ENCODE peak calls at places on chromosome 13, in four cellular contexts. T is heart right ventricle, Z is lower lobe of right lung, C is sigmoid colon. B is an unnamed sample.

GRCh38 chr13:101514695-101515275 is 62.3 kb downstream of the ITGBL1 start:
- DNase-seq in T (peak; percentile 23), Z (no peak), C (no peak), B (peak; percentile 35)

GRCh38 chr13:48494874-48495273 is 38.0 kb downstream of the RCBTB2 start:
- DNase-seq in T (no peak), Z (no peak), C (no peak), B (no peak)

GRCh38 chr13:43805071-43805468 is 18.3 kb upstream of the ENOX1 start:
- DNase-seq in T (no peak), Z (no peak), C (no peak), B (peak; percentile 89)

GRCh38 chr13:113226873-113227272 is 17.5 kb downstream of the CUL4A start:
- DNase-seq in T (no peak), Z (no peak), C (no peak), B (no peak)

GRCh38 chr13:39777527-39778061 is 122.1 kb downstream of the COG6 start:
- DNase-seq in T (no peak), Z (no peak), C (no peak), B (peak; percentile 95)

GRCh38 chr13:91132786-91133185 is 214.7 kb upstream of the MIR17HG start:
- DNase-seq in T (peak; percentile 23), Z (no peak), C (no peak), B (peak; percentile 34)

GRCh38 chr13:39446865-39447264 is 156.1 kb downstream of the LHFPL6 start:
- DNase-seq in T (no peak), Z (no peak), C (no peak), B (no peak)

GRCh38 chr13:97359181-97360057 is 74.5 kb upstream of the RAP2A start:
- DNase-seq in T (peak; percentile 62), Z (no peak), C (peak; percentile 84), B (peak; percentile 47)

GRCh38 chr13:112968380-112968909 is 569 bp upstream of the MCF2L start:
- DNase-seq in T (no peak), Z (peak; percentile 76), C (peak; percentile 64), B (no peak)

GRCh38 chr13:33279414-33279813 is 6.1 kb downstream of the STARD13 start:
- DNase-seq in T (no peak), Z (no peak), C (no peak), B (no peak)

GRCh38 chr13:34085199-34085598 is 267.2 kb downstream of the RFC3 start:
- DNase-seq in T (no peak), Z (no peak), C (no peak), B (no peak)

GRCh38 chr13:113855931-113856715 is 7.8 kb downstream of the GAS6 start:
- DNase-seq in T (peak; percentile 2), Z (peak; percentile 41), C (no peak), B (no peak)

GRCh38 chr13:83232626-83233025 is 649.6 kb downstream of the SLITRK1 start:
- DNase-seq in T (no peak), Z (no peak), C (no peak), B (no peak)

GRCh38 chr13:57813641-57814040 is 182.1 kb downstream of the PCDH17 start:
- DNase-seq in T (no peak), Z (no peak), C (no peak), B (peak; percentile 31)

GRCh38 chr13:46748300-46748699 is 48.7 kb downstream of the ESD start:
- DNase-seq in T (no peak), Z (no peak), C (no peak), B (no peak)

GRCh38 chr13:84821261-84821660 is 939.0 kb upstream of the SLITRK1 start:
- DNase-seq in T (no peak), Z (no peak), C (no peak), B (peak; percentile 22)

GRCh38 chr13:27526516-27526915 is 76.2 kb upstream of the MTIF3 start:
- DNase-seq in T (no peak), Z (no peak), C (no peak), B (no peak)

GRCh38 chr13:100130930-100131511 is 42.1 kb downstream of the PCCA start:
- DNase-seq in T (no peak), Z (no peak), C (no peak), B (no peak)

GRCh38 chr13:45728759-45729158 is 26.6 kb downstream of the CBY2 start:
- DNase-seq in T (no peak), Z (no peak), C (no peak), B (no peak)

GRCh38 chr13:73223372-73223781 is 164.6 kb downstream of the KLF5 start:
- DNase-seq in T (no peak), Z (no peak), C (no peak), B (no peak)

GRCh38 chr13:48761256-48761655 is 107.5 kb downstream of the CYSLTR2 start:
- DNase-seq in T (no peak), Z (no peak), C (no peak), B (no peak)

GRCh38 chr13:45807520-45808099 is 43.9 kb downstream of the SIAH3 start:
- DNase-seq in T (peak; percentile 29), Z (no peak), C (no peak), B (peak; percentile 24)

GRCh38 chr13:36774895-36775294 is 44.1 kb upstream of the RFXAP start:
- DNase-seq in T (no peak), Z (no peak), C (no peak), B (no peak)

GRCh38 chr13:30796833-30797601 is 61.7 kb downstream of the ALOX5AP start:
- DNase-seq in T (no peak), Z (no peak), C (peak; percentile 62), B (peak; percentile 78)

GRCh38 chr13:28754698-28755545 is 36.2 kb upstream of the SLC46A3 start:
- DNase-seq in T (peak; percentile 71), Z (no peak), C (no peak), B (no peak)

GRCh38 chr13:100710176-100710575 is 35.6 kb upstream of the TMTC4 start:
- DNase-seq in T (no peak), Z (no peak), C (no peak), B (peak; percentile 12)

GRCh38 chr13:111328803-111329410 is 8.5 kb downstream of the TEX29 start:
- DNase-seq in T (no peak), Z (no peak), C (no peak), B (no peak)

DNA sequence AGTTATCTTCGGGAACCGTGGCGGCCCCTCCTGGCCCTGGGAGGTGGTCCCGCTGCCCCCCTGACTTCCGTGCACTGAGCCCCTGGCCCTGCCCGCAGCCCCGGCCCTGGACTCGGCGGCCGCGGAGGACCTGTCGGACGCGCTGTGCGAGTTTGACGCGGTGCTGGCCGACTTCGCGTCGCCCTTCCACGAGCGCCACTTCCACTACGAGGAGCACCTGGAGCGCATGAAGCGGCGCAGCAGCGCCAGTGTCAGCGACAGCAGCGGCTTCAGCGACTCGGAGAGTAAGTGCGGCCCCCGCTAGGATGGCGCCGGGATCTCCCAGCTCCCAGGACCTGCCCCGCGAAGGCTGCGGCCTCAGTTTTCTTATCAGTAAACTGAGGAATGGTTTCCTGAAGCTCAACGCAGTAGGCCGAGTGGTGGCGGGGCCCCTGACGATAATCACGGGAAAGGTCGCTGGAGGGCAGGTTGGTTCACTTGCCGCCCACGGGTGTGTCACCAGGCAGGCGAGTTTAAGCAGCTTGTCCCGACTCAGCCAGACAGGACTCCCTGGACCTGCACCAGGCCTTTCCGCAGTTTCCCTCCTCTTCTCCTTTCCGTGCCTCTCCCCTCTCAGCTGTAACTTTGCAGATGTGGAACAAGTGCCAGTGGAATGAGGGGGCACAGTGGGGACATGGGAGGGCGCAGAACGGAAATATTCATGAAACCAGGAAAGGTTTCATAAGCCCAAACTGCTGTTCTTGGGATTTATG is 1.0 kb downstream of the RGCC start:
- DNase-seq in T (no peak), Z (peak; percentile 75), C (peak; percentile 67), B (peak; percentile 14)
- TF ChIP-seq CTCF in T (no peak), Z (no peak), C (no peak), B (no peak)

DNA sequence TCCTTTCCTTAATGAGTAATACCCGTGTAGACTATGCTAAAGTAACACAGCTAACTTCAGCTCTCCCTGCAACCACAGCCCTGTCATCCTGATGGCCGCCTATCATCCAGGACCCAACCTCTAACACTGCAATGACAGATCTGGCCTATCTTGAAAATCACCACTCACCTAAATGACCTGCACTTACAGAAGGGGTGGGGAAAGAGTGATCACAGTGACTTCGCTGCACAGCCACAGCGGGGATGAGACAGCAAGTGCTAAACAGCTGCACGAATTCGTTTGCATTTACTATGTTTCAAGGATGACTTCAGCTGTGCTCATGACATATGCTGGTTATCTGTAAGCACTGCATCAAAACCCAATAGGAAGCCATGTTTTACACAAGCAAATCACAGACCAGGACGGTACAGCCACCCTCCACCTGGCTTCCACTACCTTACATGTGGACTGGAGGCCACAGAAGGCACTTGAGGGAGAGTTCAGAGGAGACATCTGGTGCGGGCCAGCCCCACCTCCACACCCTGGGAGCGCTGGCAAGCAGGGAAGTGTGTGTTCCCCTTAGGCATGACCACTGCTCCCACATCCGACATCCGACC is 95.9 kb downstream of the STK24 start:
- DNase-seq in T (no peak), Z (no peak), C (peak; percentile 82), B (no peak)
- H3K4me1 ChIP-seq in T (peaks cover 99% of the 10 kb centered on the region), Z (peaks cover 87% of the 10 kb centered on the region), C (peaks cover 100% of the 10 kb centered on the region), B (peaks cover 81% of the 10 kb centered on the region)

DNA sequence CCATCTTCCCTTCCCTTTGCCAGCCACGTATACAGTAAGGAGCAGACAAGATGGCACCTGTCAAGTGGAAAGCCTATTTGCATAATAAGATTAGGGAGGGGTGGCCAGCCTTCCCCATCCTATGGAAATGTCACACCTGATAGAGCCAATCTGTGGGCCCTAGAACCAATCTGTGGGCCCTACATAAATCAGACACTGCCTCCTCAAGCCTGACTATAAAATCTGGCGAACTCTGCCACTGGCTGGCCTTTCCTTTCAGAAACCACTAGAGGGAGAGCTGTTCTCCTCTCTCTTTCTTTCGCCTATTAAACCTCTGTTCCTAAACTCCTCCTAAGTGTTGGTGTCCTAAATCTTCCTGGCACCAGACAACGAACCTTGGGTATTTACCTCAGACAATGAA is 231.5 kb upstream of the KLHL1 start:
- DNase-seq in T (no peak), Z (no peak), C (no peak), B (no peak)
- TF ChIP-seq CTCF in T (peak; percentile 23), Z (peak; percentile 9), C (no peak), B (peak; percentile 43)

GRCh38 chr13:24214528-24214927 is 54.0 kb downstream of the SPATA13 start:
- DNase-seq in T (no peak), Z (no peak), C (no peak), B (no peak)

GRCh38 chr13:24217601-24218281 is 57.2 kb downstream of the SPATA13 start:
- DNase-seq in T (no peak), Z (no peak), C (no peak), B (peak; percentile 6)

GRCh38 chr13:24215007-24215633 is 54.6 kb downstream of the SPATA13 start:
- DNase-seq in T (no peak), Z (no peak), C (no peak), B (no peak)

GRCh38 chr13:24215732-24216131 is 55.2 kb downstream of the SPATA13 start:
- DNase-seq in T (peak; percentile 66), Z (no peak), C (no peak), B (peak; percentile 75)

GRCh38 chr13:24216176-24216575 is 55.7 kb downstream of the SPATA13 start:
- DNase-seq in T (no peak), Z (no peak), C (no peak), B (peak; percentile 41)
- H3K4me1 ChIP-seq in T (peaks cover 44% of the 10 kb centered on the region), Z (peaks cover 40% of the 10 kb centered on the region), C (peaks cover 27% of the 10 kb centered on the region), B (peaks cover 14% of the 10 kb centered on the region)

GRCh38 chr13:76886005-76886291 is 257 bp downstream of the KCTD12 start:
- DNase-seq in T (no peak), Z (no peak), C (no peak), B (no peak)

GRCh38 chr13:76886292-76887061 is at the start of gene KCTD12:
- DNase-seq in T (peak; percentile 90), Z (peak; percentile 94), C (peak; percentile 96), B (peak; percentile 74)

GRCh38 chr13:76884571-76885202 is 1.5 kb downstream of the KCTD12 start:
- DNase-seq in T (peak; percentile 11), Z (no peak), C (peak; percentile 66), B (peak; percentile 19)

GRCh38 chr13:76884167-76884566 is 2.0 kb downstream of the KCTD12 start:
- DNase-seq in T (peak; percentile 45), Z (peak; percentile 68), C (peak; percentile 78), B (no peak)

GRCh38 chr13:76885203-76886004 is 801 bp downstream of the KCTD12 start:
- DNase-seq in T (peak; percentile 82), Z (peak; percentile 83), C (peak; percentile 90), B (peak; percentile 57)
- TF ChIP-seq CTCF in T (peak; percentile 39), Z (peak; percentile 42), C (peak; percentile 37), B (no peak)